ENCODE peak calls at places on chromosomes 4 and X, in four cellular contexts. One of them, this sample, is unnamed.
A peak's percentile ranks its signal among the peaks of the same experiment; 100 is the strongest.

GRCh38 chr4:115562506-115562905 is 449.1 kb upstream of the NDST4 start:
- DNase-seq in NCI-H2029: no peak
- DNase-seq in AG04450: no peak
- DNase-seq in hypothalamus: no peak
- DNase-seq in this sample: no peak

GRCh38 chr4:2412534-2412884 is 5.9 kb downstream of the ZFYVE28 start:
- DNase-seq in NCI-H2029: no peak
- DNase-seq in AG04450: no peak
- DNase-seq in hypothalamus: no peak
- DNase-seq in this sample: no peak

GRCh38 chr4:158769175-158769831 is 477 bp downstream of the FNIP2 start:
- DNase-seq in NCI-H2029: no peak
- DNase-seq in AG04450: no peak
- DNase-seq in hypothalamus: no peak
- DNase-seq in this sample: no peak

GRCh38 chr4:115923152-115923551 is 809.7 kb upstream of the NDST4 start:
- DNase-seq in NCI-H2029: no peak
- DNase-seq in AG04450: no peak
- DNase-seq in hypothalamus: no peak
- DNase-seq in this sample: no peak

GRCh38 chr4:151719045-151719743 is 41.6 kb downstream of the GATB start:
- DNase-seq in NCI-H2029: no peak
- DNase-seq in AG04450: no peak
- DNase-seq in hypothalamus: no peak
- DNase-seq in this sample: no peak

GRCh38 chr4:7642764-7643495 is 208.2 kb upstream of the PSAPL1 start:
- DNase-seq in NCI-H2029: no peak
- DNase-seq in AG04450: no peak
- DNase-seq in hypothalamus: no peak
- DNase-seq in this sample: no peak

GRCh38 chrX:135086197-135086854 is 34.0 kb downstream of the ETDB start:
- DNase-seq in NCI-H2029: peak; percentile 24
- DNase-seq in AG04450: peak; percentile 23
- DNase-seq in hypothalamus: no peak
- DNase-seq in this sample: peak; percentile 32

GRCh38 chr4:94827481-94828110 is 69.8 kb downstream of the BMPR1B start:
- DNase-seq in NCI-H2029: no peak
- DNase-seq in AG04450: peak; percentile 23
- DNase-seq in hypothalamus: no peak
- DNase-seq in this sample: no peak